ENCODE peak calls at places on chromosomes 5 and 9, in seven cellular contexts. K is substantia nigra; I is body of pancreas; U is neural crest cell; W is activated T-helper 1 cell treated with anti-CD3 and anti-CD28 coated beads, Interleukin-12 subunit alpha, Interleukin-12 subunit beta, Interleukin-2, Interleukin-4 antibody, amounts not matched to agents 30 ng/mL and 10 ng/mL and 1 ng/mL, durations not matched to agents 14 hours and 24 hours and 36 hours; P is fibroblast of lung; Y is neural progenitor cell. J is an unnamed sample.

GRCh38 chr5:169052207-169052606 is 248.7 kb downstream of the SLIT3 start:
- DNase-seq in I (no peak), K (no peak), U (no peak), P (no peak), Y (no peak), W (no peak), J (no peak)

GRCh38 chr9:97859346-97859745 is 6.3 kb downstream of the FOXE1 start:
- DNase-seq in K (no peak), Y (no peak), U (no peak), I (no peak), P (no peak), W (no peak), J (no peak)

GRCh38 chr5:200985-201384 is 9.7 kb downstream of the LRRC14B start:
- DNase-seq in W (no peak), K (no peak), Y (no peak), U (no peak), I (no peak), P (no peak), J (no peak)

GRCh38 chr5:79229357-79230174 is 6.4 kb upstream of the JMY start:
- DNase-seq in K (no peak), I (no peak), U (no peak), P (peak; percentile 30), Y (no peak), W (peak; percentile 49), J (peak; percentile 75)

GRCh38 chr5:124148574-124148973 is 597.9 kb downstream of the ZNF608 start:
- DNase-seq in P (no peak), K (no peak), U (no peak), Y (no peak), W (no peak), I (peak; percentile 15), J (no peak)

GRCh38 chr5:167167191-167167590 is 1124.3 kb upstream of the WWC1 start:
- DNase-seq in U (no peak), Y (no peak), W (no peak), K (no peak), P (no peak), I (no peak), J (no peak)

GRCh38 chr5:38329132-38329715 is 70.9 kb downstream of the EGFLAM start:
- DNase-seq in I (no peak), K (no peak), Y (peak; percentile 20), U (no peak), W (no peak), P (peak; percentile 6), J (no peak)

GRCh38 chr5:95838001-95838520 is 15.5 kb upstream of the GLRX start:
- DNase-seq in P (no peak), K (no peak), I (no peak), W (no peak), Y (no peak), U (no peak), J (no peak)

GRCh38 chr5:35136386-35136785 is 88.6 kb upstream of the AGXT2 start:
- DNase-seq in Y (no peak), U (no peak), W (no peak), I (no peak), P (peak; percentile 78), K (no peak), J (peak; percentile 79)

GRCh38 chr5:159182691-159183090 is 26.7 kb downstream of the RNF145 start:
- DNase-seq in K (no peak), W (no peak), I (no peak), Y (no peak), P (peak; percentile 80), U (no peak), J (peak; percentile 82)

GRCh38 chr5:172802585-172803176 is 31.4 kb upstream of the ERGIC1 start:
- DNase-seq in W (no peak), I (no peak), U (no peak), P (peak; percentile 75), Y (no peak), K (no peak), J (peak; percentile 85)

GRCh38 chr5:99275128-99275527 is 346.3 kb upstream of the CHD1 start:
- DNase-seq in P (no peak), I (no peak), K (no peak), W (no peak), Y (no peak), U (no peak), J (no peak)

GRCh38 chr5:80834710-80835109 is 125.5 kb upstream of the RASGRF2 start:
- DNase-seq in W (no peak), K (no peak), Y (no peak), U (no peak), I (no peak), P (no peak), J (no peak)

GRCh38 chr9:94156549-94157407 is 72.5 kb downstream of the PTPDC1 start:
- DNase-seq in Y (no peak), W (no peak), I (peak; percentile 81), K (no peak), U (no peak), P (peak; percentile 72), J (peak; percentile 66)

GRCh38 chr5:133944263-133945230 is 23.9 kb downstream of the C5orf15 start:
- DNase-seq in P (peak; percentile 60), I (peak; percentile 76), W (no peak), K (no peak), Y (peak; percentile 81), U (peak; percentile 51), J (peak; percentile 48)

GRCh38 chr5:137923856-137924255 is 34.6 kb downstream of the PKD2L2 start:
- DNase-seq in P (peak; percentile 31), Y (peak; percentile 3), W (no peak), U (no peak), I (no peak), K (no peak), J (peak; percentile 45)

GRCh38 chr5:39186289-39186688 is 33.1 kb downstream of the FYB1 start:
- DNase-seq in K (no peak), Y (no peak), U (no peak), I (no peak), W (no peak), P (no peak), J (no peak)

GRCh38 chr5:68405026-68405684 is 189.6 kb downstream of the PIK3R1 start:
- DNase-seq in K (no peak), W (no peak), Y (no peak), P (no peak), I (no peak), U (no peak), J (no peak)